ENCODE peak calls at places on chromosomes 11 and 22, in six cellular contexts. F, K, Z, B, W and Q are unnamed samples.

GRCh38 chr11:59158206-59159068 is 13.5 kb upstream of the DTX4 start:
- DNase-seq in F (peak), K (peak), Z (peak), B (no peak), W (no peak), Q (peak)

GRCh38 chr11:28627690-28628255 is 519.6 kb downstream of the METTL15 start:
- DNase-seq in F (no peak), K (no peak), Z (no peak), B (no peak), W (no peak), Q (no peak)

GRCh38 chr22:40196628-40197027 is 18.9 kb downstream of the TNRC6B start:
- DNase-seq in F (no peak), K (peak), Z (peak), B (no peak), W (no peak), Q (peak)

GRCh38 chr22:48316245-48316875 is 1511.3 kb downstream of the BRD1 start:
- DNase-seq in F (no peak), K (no peak), Z (no peak), B (no peak), W (no peak), Q (peak)

GRCh38 chr22:43867839-43868652 is 5.7 kb upstream of the SULT4A1 start:
- DNase-seq in F (no peak), K (peak), Z (peak), B (no peak), W (peak), Q (no peak)

GRCh38 chr11:40099391-40100169 is 1359.9 kb downstream of the LRRC4C start:
- DNase-seq in F (no peak), K (no peak), Z (no peak), B (no peak), W (no peak), Q (no peak)

GRCh38 chr11:123373754-123374621 is 56.1 kb upstream of the GRAMD1B start:
- DNase-seq in F (no peak), K (no peak), Z (no peak), B (no peak), W (no peak), Q (no peak)

GRCh38 chr11:18623707-18624106 is 10.4 kb downstream of the SPTY2D1 start:
- DNase-seq in F (no peak), K (no peak), Z (no peak), B (no peak), W (no peak), Q (no peak)

GRCh38 chr11:116833491-116833815 is 3.7 kb downstream of the APOC3 start:
- DNase-seq in F (no peak), K (no peak), Z (no peak), B (no peak), W (no peak), Q (no peak)

GRCh38 chr11:90476442-90477007 is 253.7 kb upstream of the CHORDC1 start:
- DNase-seq in F (no peak), K (peak), Z (peak), B (no peak), W (no peak), Q (no peak)

GRCh38 chr11:66768818-66769217 is 39.8 kb upstream of the SPTBN2 start:
- DNase-seq in F (no peak), K (peak), Z (peak), B (no peak), W (no peak), Q (no peak)

GRCh38 chr22:40044870-40045834 is 50.4 kb downstream of the FAM83F start:
- DNase-seq in F (peak), K (peak), Z (peak), B (peak), W (no peak), Q (peak)

GRCh38 chr11:3939211-3939610 is 83.7 kb downstream of the STIM1 start:
- DNase-seq in F (no peak), K (peak), Z (peak), B (no peak), W (peak), Q (peak)

GRCh38 chr22:21016644-21017420 is 1.9 kb downstream of the P2RX6 start:
- DNase-seq in F (no peak), K (no peak), Z (no peak), B (no peak), W (no peak), Q (no peak)

GRCh38 chr22:39299829-39300178 is 19.6 kb downstream of the RPL3 start:
- DNase-seq in F (no peak), K (peak), Z (no peak), B (no peak), W (no peak), Q (no peak)

GRCh38 chr22:36064358-36064757 is 35.7 kb upstream of the RBFOX2 start:
- DNase-seq in F (no peak), K (no peak), Z (no peak), B (no peak), W (no peak), Q (no peak)

GRCh38 chr22:46171940-46172339 is 21.6 kb downstream of the PPARA start:
- DNase-seq in F (no peak), K (peak), Z (peak), B (no peak), W (no peak), Q (no peak)

GRCh38 chr11:84390441-84391078 is 1104.4 kb upstream of the CCDC90B start:
- DNase-seq in F (no peak), K (no peak), Z (peak), B (no peak), W (no peak), Q (no peak)

GRCh38 chr11:77188912-77189491 is 61.0 kb downstream of the MYO7A start:
- DNase-seq in F (no peak), K (no peak), Z (no peak), B (no peak), W (no peak), Q (no peak)

GRCh38 chr11:18726040-18726439 is at the start of gene IGSF22:
- DNase-seq in F (no peak), K (no peak), Z (no peak), B (no peak), W (no peak), Q (no peak)

GRCh38 chr11:28537822-28538221 is 429.6 kb downstream of the METTL15 start:
- DNase-seq in F (no peak), K (peak), Z (no peak), B (no peak), W (no peak), Q (no peak)

GRCh38 chr22:33923660-33924246 is 3.5 kb upstream of the LARGE1 start:
- DNase-seq in F (peak), K (peak), Z (peak), B (no peak), W (no peak), Q (peak)